ENCODE peak calls at places on chromosomes 11 and 22, in six cellular contexts. One of them, this sample, is unnamed.

GRCh38 chr11:74024630-74025029 is 15.7 kb upstream of the UCP3 start:
- DNase-seq in upper lobe of right lung: no peak
- DNase-seq in ecto neural progenitor cell: no peak
- DNase-seq in AG04450: peak; percentile 59
- DNase-seq in left kidney: no peak
- DNase-seq in A549: no peak
- DNase-seq in this sample: no peak

GRCh38 chr22:44585559-44586121 is 87.6 kb upstream of the RTL6 start:
- DNase-seq in left kidney: no peak
- DNase-seq in ecto neural progenitor cell: peak; percentile 29
- DNase-seq in AG04450: no peak
- DNase-seq in upper lobe of right lung: peak; percentile 42
- DNase-seq in A549: no peak
- DNase-seq in this sample: no peak

GRCh38 chr11:7436657-7437056 is 48.6 kb upstream of the OLFML1 start:
- DNase-seq in ecto neural progenitor cell: no peak
- DNase-seq in AG04450: no peak
- DNase-seq in A549: no peak
- DNase-seq in left kidney: no peak
- DNase-seq in upper lobe of right lung: no peak
- DNase-seq in this sample: no peak

GRCh38 chr11:86934933-86935579 is 20.1 kb downstream of the FZD4 start:
- DNase-seq in left kidney: no peak
- DNase-seq in upper lobe of right lung: no peak
- DNase-seq in A549: no peak
- DNase-seq in AG04450: no peak
- DNase-seq in ecto neural progenitor cell: no peak
- DNase-seq in this sample: no peak

GRCh38 chr22:38824587-38824986 is 19.2 kb downstream of the NPTXR start:
- DNase-seq in upper lobe of right lung: no peak
- DNase-seq in AG04450: peak; percentile 38
- DNase-seq in left kidney: peak; percentile 97
- DNase-seq in A549: peak; percentile 31
- DNase-seq in ecto neural progenitor cell: peak; percentile 89
- DNase-seq in this sample: peak; percentile 82

GRCh38 chr22:20420157-20420842 is 17.3 kb downstream of the SCARF2 start:
- DNase-seq in upper lobe of right lung: peak; percentile 38
- DNase-seq in ecto neural progenitor cell: no peak
- DNase-seq in left kidney: no peak
- DNase-seq in AG04450: no peak
- DNase-seq in A549: no peak
- DNase-seq in this sample: no peak

GRCh38 chr11:111846640-111847039 is 24.7 kb downstream of the ALG9 start:
- DNase-seq in AG04450: peak; percentile 63
- DNase-seq in A549: no peak
- DNase-seq in ecto neural progenitor cell: no peak
- DNase-seq in upper lobe of right lung: no peak
- DNase-seq in left kidney: no peak
- DNase-seq in this sample: no peak

GRCh38 chr11:117299351-117300300 is 8.5 kb downstream of the BACE1-AS start:
- DNase-seq in A549: no peak
- DNase-seq in ecto neural progenitor cell: no peak
- DNase-seq in AG04450: no peak
- DNase-seq in left kidney: peak; percentile 75
- DNase-seq in upper lobe of right lung: no peak
- DNase-seq in this sample: no peak

GRCh38 chr11:17439316-17439782 is 37.3 kb downstream of the ABCC8 start:
- DNase-seq in left kidney: peak; percentile 93
- DNase-seq in upper lobe of right lung: no peak
- DNase-seq in A549: peak; percentile 69
- DNase-seq in AG04450: no peak
- DNase-seq in ecto neural progenitor cell: no peak
- DNase-seq in this sample: no peak

GRCh38 chr22:38777087-38777671 is 16.8 kb downstream of the DNAL4 start:
- DNase-seq in left kidney: no peak
- DNase-seq in upper lobe of right lung: no peak
- DNase-seq in AG04450: no peak
- DNase-seq in A549: no peak
- DNase-seq in ecto neural progenitor cell: no peak
- DNase-seq in this sample: no peak

GRCh38 chr11:58786693-58787092 is 55.0 kb upstream of the GLYAT start:
- DNase-seq in AG04450: no peak
- DNase-seq in A549: no peak
- DNase-seq in left kidney: no peak
- DNase-seq in ecto neural progenitor cell: no peak
- DNase-seq in upper lobe of right lung: no peak
- DNase-seq in this sample: no peak

GRCh38 chr11:21646351-21646750 is 546.5 kb upstream of the ANO5 start:
- DNase-seq in A549: no peak
- DNase-seq in ecto neural progenitor cell: no peak
- DNase-seq in upper lobe of right lung: no peak
- DNase-seq in AG04450: no peak
- DNase-seq in left kidney: no peak
- DNase-seq in this sample: no peak

GRCh38 chr11:62715150-62716130 is 8.0 kb downstream of the GNG3 start:
- DNase-seq in A549: no peak
- DNase-seq in left kidney: no peak
- DNase-seq in upper lobe of right lung: no peak
- DNase-seq in ecto neural progenitor cell: no peak
- DNase-seq in AG04450: no peak
- DNase-seq in this sample: no peak

GRCh38 chr11:120773501-120774031 is 250.3 kb upstream of the TBCEL start:
- DNase-seq in A549: no peak
- DNase-seq in ecto neural progenitor cell: no peak
- DNase-seq in AG04450: no peak
- DNase-seq in left kidney: no peak
- DNase-seq in upper lobe of right lung: no peak
- DNase-seq in this sample: no peak

GRCh38 chr11:119168471-119169271 is at the start of gene NLRX1:
- DNase-seq in AG04450: peak; percentile 39
- DNase-seq in left kidney: peak; percentile 94
- DNase-seq in ecto neural progenitor cell: peak; percentile 88
- DNase-seq in upper lobe of right lung: peak; percentile 93
- DNase-seq in A549: peak; percentile 87
- DNase-seq in this sample: peak; percentile 98

GRCh38 chr22:35575116-35575748 is 34.6 kb downstream of the RASD2 start:
- DNase-seq in ecto neural progenitor cell: no peak
- DNase-seq in left kidney: no peak
- DNase-seq in A549: no peak
- DNase-seq in AG04450: no peak
- DNase-seq in upper lobe of right lung: no peak
- DNase-seq in this sample: no peak

GRCh38 chr11:18364495-18365047 is 29.8 kb upstream of the LDHA start:
- DNase-seq in AG04450: no peak
- DNase-seq in ecto neural progenitor cell: no peak
- DNase-seq in A549: no peak
- DNase-seq in upper lobe of right lung: no peak
- DNase-seq in left kidney: no peak
- DNase-seq in this sample: no peak

GRCh38 chr22:22616636-22617035 is 27.8 kb upstream of the GGTLC2 start:
- DNase-seq in upper lobe of right lung: no peak
- DNase-seq in AG04450: no peak
- DNase-seq in left kidney: no peak
- DNase-seq in A549: peak; percentile 7
- DNase-seq in ecto neural progenitor cell: no peak
- DNase-seq in this sample: no peak

GRCh38 chr22:27637604-27638003 is 164.0 kb downstream of the MN1 start:
- DNase-seq in ecto neural progenitor cell: no peak
- DNase-seq in A549: no peak
- DNase-seq in AG04450: no peak
- DNase-seq in upper lobe of right lung: no peak
- DNase-seq in left kidney: no peak
- DNase-seq in this sample: no peak

GRCh38 chr22:23565288-23565941 is 14.7 kb downstream of the IGLL1 start:
- DNase-seq in left kidney: peak; percentile 59
- DNase-seq in upper lobe of right lung: no peak
- DNase-seq in A549: no peak
- DNase-seq in AG04450: no peak
- DNase-seq in ecto neural progenitor cell: peak; percentile 63
- DNase-seq in this sample: peak; percentile 60

GRCh38 chr22:26778372-26778771 is 121.0 kb downstream of the MIAT start:
- DNase-seq in AG04450: no peak
- DNase-seq in A549: no peak
- DNase-seq in left kidney: no peak
- DNase-seq in ecto neural progenitor cell: no peak
- DNase-seq in upper lobe of right lung: no peak
- DNase-seq in this sample: no peak

GRCh38 chr11:84558085-84558905 is 1068.8 kb downstream of the DLG2 start:
- DNase-seq in AG04450: peak; percentile 4
- DNase-seq in ecto neural progenitor cell: no peak
- DNase-seq in A549: peak; percentile 44
- DNase-seq in left kidney: peak; percentile 70
- DNase-seq in upper lobe of right lung: no peak
- DNase-seq in this sample: peak; percentile 22

GRCh38 chr11:126731526-126731925 is 269.0 kb downstream of the KIRREL3 start:
- DNase-seq in upper lobe of right lung: no peak
- DNase-seq in left kidney: no peak
- DNase-seq in A549: no peak
- DNase-seq in ecto neural progenitor cell: no peak
- DNase-seq in AG04450: no peak
- DNase-seq in this sample: no peak

GRCh38 chr11:64770120-64770519 is 8.2 kb downstream of the SF1 start:
- DNase-seq in AG04450: no peak
- DNase-seq in ecto neural progenitor cell: no peak
- DNase-seq in left kidney: no peak
- DNase-seq in upper lobe of right lung: no peak
- DNase-seq in A549: no peak
- DNase-seq in this sample: no peak

GRCh38 chr22:38203090-38203810 is 1.5 kb downstream of the MAFF start:
- DNase-seq in left kidney: peak; percentile 72
- DNase-seq in upper lobe of right lung: peak; percentile 85
- DNase-seq in A549: no peak
- DNase-seq in AG04450: no peak
- DNase-seq in ecto neural progenitor cell: no peak
- DNase-seq in this sample: no peak

GRCh38 chr22:26835929-26836528 is 178.6 kb downstream of the MIAT start:
- DNase-seq in A549: peak; percentile 44
- DNase-seq in ecto neural progenitor cell: peak; percentile 77
- DNase-seq in left kidney: peak; percentile 32
- DNase-seq in upper lobe of right lung: no peak
- DNase-seq in AG04450: no peak
- DNase-seq in this sample: peak; percentile 70

GRCh38 chr11:76800466-76801200 is 17.5 kb downstream of the TSKU start:
- DNase-seq in left kidney: no peak
- DNase-seq in AG04450: no peak
- DNase-seq in A549: no peak
- DNase-seq in upper lobe of right lung: no peak
- DNase-seq in ecto neural progenitor cell: no peak
- DNase-seq in this sample: no peak

GRCh38 chr22:20273720-20274119 is 5.6 kb upstream of the RTN4R start:
- DNase-seq in upper lobe of right lung: no peak
- DNase-seq in AG04450: no peak
- DNase-seq in A549: no peak
- DNase-seq in ecto neural progenitor cell: no peak
- DNase-seq in left kidney: no peak
- DNase-seq in this sample: no peak

GRCh38 chr11:77094841-77095365 is 7.7 kb upstream of the OMP start:
- DNase-seq in A549: no peak
- DNase-seq in ecto neural progenitor cell: no peak
- DNase-seq in AG04450: no peak
- DNase-seq in upper lobe of right lung: peak; percentile 54
- DNase-seq in left kidney: no peak
- DNase-seq in this sample: no peak

GRCh38 chr11:29263971-29264682 is 752.7 kb downstream of the KCNA4 start:
- DNase-seq in ecto neural progenitor cell: no peak
- DNase-seq in AG04450: no peak
- DNase-seq in upper lobe of right lung: no peak
- DNase-seq in A549: no peak
- DNase-seq in left kidney: no peak
- DNase-seq in this sample: no peak

This sample was measured in HEK293T.